ENCODE peak calls at places on chromosomes 12 and 14, in nine cellular contexts. C, P, F, J, G, L, I, D and T are unnamed samples.

GRCh38 chr12:17528394-17528793 is 561.6 kb downstream of the RERGL start:
- DNase-seq in C (no peak), P (no peak), F (no peak), J (peak; percentile 36), G (no peak), L (no peak), I (no peak), D (no peak), T (no peak)

GRCh38 chr12:67968316-67968715 is 20.9 kb upstream of the IFNG-AS1 start:
- DNase-seq in C (no peak), P (no peak), F (no peak), J (no peak), G (no peak), L (no peak), I (no peak), D (no peak), T (no peak)

GRCh38 chr12:49089831-49090773 is 4.5 kb downstream of the DHH start:
- DNase-seq in C (peak; percentile 89), P (peak; percentile 36), F (peak; percentile 37), J (peak; percentile 74), G (no peak), L (no peak), I (peak; percentile 54), D (peak; percentile 74), T (no peak)

GRCh38 chr12:65632131-65632855 is 192.0 kb upstream of the HMGA2 start:
- DNase-seq in C (no peak), P (no peak), F (no peak), J (no peak), G (no peak), L (no peak), I (peak; percentile 49), D (no peak), T (no peak)

GRCh38 chr12:49923035-49923644 is 19.4 kb upstream of the FAIM2 start:
- DNase-seq in C (no peak), P (no peak), F (peak; percentile 32), J (no peak), G (no peak), L (no peak), I (no peak), D (no peak), T (no peak)

GRCh38 chr12:53588155-53588554 is 38.0 kb downstream of the ATF7 start:
- DNase-seq in C (no peak), P (no peak), F (no peak), J (no peak), G (no peak), L (no peak), I (no peak), D (no peak), T (no peak)

GRCh38 chr12:47079365-47079893 is at the start of gene PCED1B:
- DNase-seq in C (peak; percentile 94), P (peak; percentile 68), F (peak; percentile 82), J (peak; percentile 77), G (peak; percentile 70), L (no peak), I (peak; percentile 85), D (peak; percentile 65), T (peak; percentile 75)

GRCh38 chr12:116620085-116620734 is 61.0 kb downstream of the MAP1LC3B2 start:
- DNase-seq in C (no peak), P (no peak), F (no peak), J (no peak), G (no peak), L (no peak), I (no peak), D (no peak), T (no peak)

GRCh38 chr12:51887476-51888315 is at the start of gene ANKRD33:
- DNase-seq in C (peak; percentile 91), P (no peak), F (no peak), J (peak; percentile 90), G (no peak), L (no peak), I (peak; percentile 45), D (peak; percentile 69), T (no peak)

GRCh38 chr12:51890135-51890464 is 2.2 kb downstream of the ANKRD33 start:
- DNase-seq in C (no peak), P (no peak), F (no peak), J (no peak), G (no peak), L (no peak), I (no peak), D (no peak), T (no peak)

GRCh38 chr12:51888316-51889215 is 663 bp downstream of the ANKRD33 start:
- DNase-seq in C (peak; percentile 20), P (no peak), F (no peak), J (no peak), G (no peak), L (no peak), I (no peak), D (no peak), T (no peak)

GRCh38 chr12:51890511-51891171 is 2.7 kb downstream of the ANKRD33 start:
- DNase-seq in C (peak; percentile 60), P (no peak), F (no peak), J (no peak), G (no peak), L (no peak), I (no peak), D (no peak), T (no peak)

DNA sequence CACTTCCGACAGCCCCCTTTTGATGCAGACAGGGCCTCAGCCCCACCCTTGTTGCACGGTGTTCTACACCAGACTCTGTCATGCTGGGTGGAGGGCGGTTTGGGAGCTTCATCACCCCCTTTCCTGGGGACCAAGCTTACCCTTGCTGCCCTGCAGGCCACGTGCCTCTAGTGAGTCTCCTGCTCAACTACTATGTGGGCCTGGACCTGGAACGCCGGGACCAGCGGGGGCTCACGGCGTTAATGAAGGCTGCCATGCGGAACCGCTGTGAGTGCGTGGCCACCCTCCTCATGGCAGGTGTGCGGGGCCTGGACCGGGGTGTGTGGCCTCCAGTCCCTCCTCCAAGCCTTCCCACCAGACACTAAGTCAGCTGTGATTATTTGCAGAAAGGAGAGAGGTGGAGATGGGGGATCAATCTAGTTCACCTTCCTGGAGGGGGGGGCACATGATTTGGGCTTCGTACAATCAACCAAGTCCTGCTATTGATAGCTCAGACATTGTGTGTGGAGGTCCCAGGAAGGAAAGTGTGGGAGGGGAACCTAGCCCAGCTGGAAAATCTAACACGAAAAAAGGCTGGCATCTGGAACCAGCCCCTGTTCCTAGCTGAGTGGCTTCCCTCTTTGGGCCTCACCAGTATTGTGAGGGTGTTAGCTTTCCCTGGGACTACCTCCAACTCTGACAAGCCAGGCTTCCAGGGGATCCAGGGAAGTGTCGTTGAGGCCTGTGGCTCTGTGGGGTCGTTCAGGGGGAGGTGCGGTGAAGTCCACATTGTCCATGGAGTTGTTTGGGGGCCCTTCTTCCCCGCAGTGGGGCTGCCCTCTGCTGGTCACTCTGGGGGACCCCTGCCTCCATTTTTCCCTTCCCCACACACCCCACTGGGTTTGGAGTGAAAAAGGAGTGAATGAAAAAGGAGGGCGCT is 1.6 kb downstream of the ANKRD33 start:
- DNase-seq in C (peak; percentile 60), P (no peak), F (no peak), J (no peak), G (no peak), L (no peak), I (no peak), D (no peak), T (no peak)
- TF ChIP-seq CTCF in C (no peak), P (peak; percentile 70), F (no peak), J (peak; percentile 39), G (no peak), L (peak; percentile 39), I (peak; percentile 42), D (peak; percentile 15), T (no peak)

GRCh38 chr12:12890492-12890814 is 909 bp upstream of the GPRC5A start:
- DNase-seq in C (no peak), P (no peak), F (no peak), J (no peak), G (no peak), L (no peak), I (no peak), D (no peak), T (no peak)

GRCh38 chr12:12892670-12893290 is 1.4 kb downstream of the GPRC5A start:
- DNase-seq in C (no peak), P (no peak), F (no peak), J (no peak), G (no peak), L (no peak), I (no peak), D (no peak), T (no peak)

GRCh38 chr12:12891646-12892355 is 439 bp downstream of the GPRC5A start:
- DNase-seq in C (no peak), P (no peak), F (no peak), J (no peak), G (no peak), L (no peak), I (no peak), D (no peak), T (no peak)

GRCh38 chr12:12889701-12890100 is 1.7 kb upstream of the GPRC5A start:
- DNase-seq in C (no peak), P (no peak), F (no peak), J (no peak), G (no peak), L (no peak), I (no peak), D (no peak), T (no peak)

DNA sequence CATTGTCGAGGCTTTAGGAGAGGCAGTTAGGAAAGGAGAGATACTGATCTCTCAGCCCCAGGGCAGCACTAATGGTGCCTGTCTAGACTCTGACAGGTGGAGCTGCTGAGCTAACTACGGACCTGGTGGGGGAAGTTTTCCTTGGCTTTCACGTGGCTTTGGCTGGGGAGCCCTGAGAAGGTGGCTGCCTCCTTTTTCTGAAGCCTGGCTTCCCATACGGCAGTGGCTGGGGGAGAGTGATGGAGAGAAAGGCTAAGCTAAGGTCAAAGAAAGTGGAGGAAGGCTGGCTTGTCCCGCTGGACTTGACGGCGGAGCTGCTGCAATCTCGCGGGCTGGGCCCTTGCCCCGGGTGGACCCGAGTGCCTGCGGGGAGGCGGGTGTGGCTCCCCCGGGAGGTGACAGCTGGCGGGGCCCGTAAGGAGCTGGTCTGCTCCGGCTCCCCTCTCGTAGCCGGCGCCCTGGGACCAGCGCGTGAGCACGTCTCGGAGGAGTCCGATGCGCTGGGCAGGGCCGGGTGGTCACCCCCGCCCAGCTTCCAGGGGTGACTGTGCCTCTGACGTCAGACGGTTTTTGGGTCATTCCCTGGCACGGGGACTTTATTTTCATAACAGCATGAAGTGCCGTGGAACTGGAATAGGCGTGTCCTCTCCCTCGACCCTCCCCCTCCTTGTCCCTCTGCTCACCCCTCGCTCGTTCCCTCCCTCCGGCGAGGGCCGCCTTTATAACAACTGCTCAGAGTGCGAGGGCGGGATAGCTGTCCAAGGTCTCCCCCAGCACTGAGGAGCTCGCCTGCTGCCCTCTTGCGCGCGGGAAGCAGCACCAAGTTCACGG is at the start of gene GPRC5A:
- DNase-seq in C (peak; percentile 93), P (peak; percentile 97), F (peak; percentile 95), J (peak; percentile 54), G (peak; percentile 25), L (peak; percentile 82), I (peak; percentile 96), D (peak; percentile 26), T (peak; percentile 81)
- TF ChIP-seq CTCF in C (peak; percentile 5), P (peak; percentile 54), F (peak; percentile 13), J (peak; percentile 21), G (peak; percentile 35), L (peak; percentile 37), I (peak; percentile 50), D (no peak), T (no peak)

DNA sequence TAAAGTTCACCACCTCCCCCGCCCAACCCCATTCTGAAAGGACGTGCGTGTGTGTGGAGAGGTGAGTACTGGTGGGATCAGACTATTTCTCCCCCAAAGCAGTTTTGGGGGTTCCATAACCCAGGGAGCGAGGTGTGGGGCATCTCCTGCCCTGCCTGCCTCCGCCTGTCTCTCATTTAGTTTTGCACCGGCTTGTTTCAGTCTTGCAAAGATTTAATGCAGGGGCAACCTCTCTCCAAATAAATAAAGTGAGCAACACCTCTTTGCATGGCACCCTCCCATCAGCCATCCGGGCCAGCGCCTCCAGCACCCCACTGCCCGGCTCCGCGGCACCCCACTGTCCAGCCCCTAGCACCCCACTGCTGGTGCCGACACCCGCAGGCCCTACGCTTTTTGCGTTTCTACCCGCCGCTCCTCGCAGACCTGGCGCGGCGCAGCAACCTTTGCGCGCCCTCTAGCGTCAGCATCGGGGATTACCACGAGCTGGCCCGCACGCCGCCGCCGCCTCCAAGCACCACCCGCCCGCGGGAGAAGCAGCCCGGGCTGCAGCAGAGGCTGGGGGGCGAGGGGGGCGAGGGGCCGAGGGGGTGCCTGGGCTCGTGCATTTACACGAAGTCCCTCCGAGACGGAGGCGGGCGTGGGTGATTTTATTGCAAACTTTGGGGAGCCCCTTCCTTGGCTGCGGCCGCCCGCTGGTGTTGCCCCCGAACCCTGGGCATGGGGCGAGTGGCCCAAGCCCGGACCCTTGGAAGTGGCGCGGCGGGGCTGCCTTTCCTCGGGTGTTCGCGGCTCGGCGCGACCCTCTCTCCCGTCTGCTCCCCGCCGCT is 55.8 kb upstream of the VRK1 start:
- DNase-seq in C (peak; percentile 94), P (peak; percentile 32), F (no peak), J (peak; percentile 79), G (peak; percentile 21), L (no peak), I (peak; percentile 54), D (peak; percentile 86), T (peak; percentile 85)
- TF ChIP-seq CTCF in C (peak; percentile 83), P (peak; percentile 97), F (peak; percentile 61), J (peak; percentile 89), G (peak; percentile 71), L (peak; percentile 82), I (peak; percentile 75), D (peak; percentile 99), T (peak; percentile 96)

DNA sequence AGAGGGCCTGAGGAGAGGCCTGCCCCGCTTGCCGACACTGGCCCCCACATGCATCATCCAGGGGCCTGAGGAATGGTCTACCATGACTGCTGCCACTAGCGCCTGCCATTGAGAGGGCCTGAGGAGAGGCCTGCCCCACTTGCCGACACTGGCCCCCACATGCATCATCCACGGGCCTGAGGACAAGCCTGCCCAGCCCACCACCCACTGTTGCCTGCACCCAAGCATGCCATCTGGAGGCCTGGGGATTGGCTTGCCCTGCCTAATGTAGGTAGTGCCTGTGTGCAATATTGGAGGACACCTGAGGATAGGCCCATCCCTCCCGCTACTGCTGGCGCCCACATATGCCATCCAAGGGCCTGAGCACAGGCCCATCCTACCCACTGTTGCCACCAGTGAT is 24.4 kb downstream of the CYP46A1 start:
- DNase-seq in C (no peak), P (no peak), F (no peak), J (no peak), G (no peak), L (no peak), I (no peak), D (no peak), T (peak; percentile 39)
- TF ChIP-seq CTCF in C (no peak), P (no peak), F (no peak), J (no peak), G (no peak), L (no peak), I (no peak), D (no peak), T (no peak)